ENCODE peak calls at places on chromosome 14, in seven cellular contexts. I is aorta; L is Jurkat, Clone E6-1; H is fibroblast of lung; Z is NCI-H446 treated with DMSO at 0.1 percent for 48 hours; S is foreskin keratinocyte; W is astrocyte of the spinal cord. R is an unnamed sample.

GRCh38 chr14:62039871-62040270 is 277.7 kb downstream of the SNAPC1 start:
- DNase-seq in I (no peak), L (no peak), H (no peak), Z (no peak), S (no peak), W (no peak), R (no peak)

GRCh38 chr14:89393346-89393745 is 23.7 kb downstream of the FOXN3 start:
- DNase-seq in I (no peak), L (peak), H (no peak), Z (no peak), S (no peak), W (no peak), R (no peak)

GRCh38 chr14:88326352-88327103 is 3.5 kb upstream of the KCNK10 start:
- DNase-seq in I (no peak), L (no peak), H (no peak), Z (no peak), S (no peak), W (no peak), R (no peak)

GRCh38 chr14:75879031-75879430 is 102.8 kb downstream of the TGFB3 start:
- DNase-seq in I (no peak), L (no peak), H (peak), Z (no peak), S (peak), W (peak), R (peak)

GRCh38 chr14:78104130-78104529 is 66.0 kb upstream of the NRXN3 start:
- DNase-seq in I (no peak), L (no peak), H (no peak), Z (no peak), S (no peak), W (no peak), R (no peak)

GRCh38 chr14:60304509-60304908 is 55.5 kb downstream of the PPM1A start:
- DNase-seq in I (no peak), L (no peak), H (no peak), Z (no peak), S (no peak), W (no peak), R (no peak)

GRCh38 chr14:99038401-99038800 is 233.6 kb downstream of the BCL11B start:
- DNase-seq in I (no peak), L (no peak), H (peak), Z (no peak), S (no peak), W (peak), R (no peak)

GRCh38 chr14:33529773-33530172 is 421.1 kb downstream of the EGLN3 start:
- DNase-seq in I (no peak), L (no peak), H (no peak), Z (no peak), S (no peak), W (no peak), R (no peak)

GRCh38 chr14:32054536-32054935 is 22.6 kb upstream of the ARHGAP5 start:
- DNase-seq in I (no peak), L (no peak), H (no peak), Z (no peak), S (no peak), W (no peak), R (no peak)

GRCh38 chr14:95045836-95046430 is 111.4 kb downstream of the DICER1 start:
- DNase-seq in I (no peak), L (no peak), H (no peak), Z (no peak), S (no peak), W (no peak), R (no peak)